ENCODE peak calls at places on chromosome 4, in five cellular contexts. One of them, this sample, is unnamed.

GRCh38 chr4:158277558-158277957 is 67.3 kb downstream of the TMEM144 start:
- DNase-seq in Calu3: no peak
- DNase-seq in CD4-positive, CD25-positive, alpha-beta regulatory T cell: no peak
- DNase-seq in amniotic stem cell: no peak
- DNase-seq in MM.1S: no peak
- DNase-seq in this sample: no peak

GRCh38 chr4:1539132-1539755 is 133.0 kb upstream of the NKX1-1 start:
- DNase-seq in CD4-positive, CD25-positive, alpha-beta regulatory T cell: no peak
- DNase-seq in amniotic stem cell: no peak
- DNase-seq in Calu3: no peak
- DNase-seq in MM.1S: no peak
- DNase-seq in this sample: no peak

GRCh38 chr4:53863163-53863562 is 201.2 kb downstream of the CHIC2 start:
- DNase-seq in amniotic stem cell: no peak
- DNase-seq in CD4-positive, CD25-positive, alpha-beta regulatory T cell: no peak
- DNase-seq in Calu3: no peak
- DNase-seq in MM.1S: no peak
- DNase-seq in this sample: peak; percentile 13

GRCh38 chr4:57074753-57075152 is 35.4 kb downstream of the IGFBP7 start:
- DNase-seq in CD4-positive, CD25-positive, alpha-beta regulatory T cell: no peak
- DNase-seq in amniotic stem cell: peak; percentile 95
- DNase-seq in Calu3: no peak
- DNase-seq in MM.1S: no peak
- DNase-seq in this sample: peak; percentile 92

GRCh38 chr4:77996076-77996475 is 61.0 kb upstream of the FRAS1 start:
- DNase-seq in amniotic stem cell: no peak
- DNase-seq in CD4-positive, CD25-positive, alpha-beta regulatory T cell: no peak
- DNase-seq in MM.1S: no peak
- DNase-seq in Calu3: no peak
- DNase-seq in this sample: no peak

GRCh38 chr4:109729155-109729562 is 711 bp downstream of the PLA2G12A start:
- DNase-seq in amniotic stem cell: no peak
- DNase-seq in MM.1S: no peak
- DNase-seq in CD4-positive, CD25-positive, alpha-beta regulatory T cell: no peak
- DNase-seq in Calu3: no peak
- DNase-seq in this sample: peak; percentile 29

GRCh38 chr4:121950680-121951569 is 935 bp downstream of the TRPC3 start:
- DNase-seq in Calu3: no peak
- DNase-seq in amniotic stem cell: no peak
- DNase-seq in CD4-positive, CD25-positive, alpha-beta regulatory T cell: peak; percentile 11
- DNase-seq in MM.1S: peak; percentile 23
- DNase-seq in this sample: peak; percentile 58

GRCh38 chr4:183443609-183444148 is 757 bp upstream of the CDKN2AIP start:
- DNase-seq in Calu3: no peak
- DNase-seq in MM.1S: peak; percentile 56
- DNase-seq in amniotic stem cell: no peak
- DNase-seq in CD4-positive, CD25-positive, alpha-beta regulatory T cell: no peak
- DNase-seq in this sample: no peak

GRCh38 chr4:6134612-6135220 is 65.6 kb downstream of the JAKMIP1 start:
- DNase-seq in CD4-positive, CD25-positive, alpha-beta regulatory T cell: peak; percentile 73
- DNase-seq in Calu3: no peak
- DNase-seq in amniotic stem cell: no peak
- DNase-seq in MM.1S: peak; percentile 75
- DNase-seq in this sample: no peak

GRCh38 chr4:107825072-107825789 is 499 bp downstream of the SGMS2 start:
- DNase-seq in Calu3: peak; percentile 47
- DNase-seq in amniotic stem cell: peak; percentile 27
- DNase-seq in CD4-positive, CD25-positive, alpha-beta regulatory T cell: no peak
- DNase-seq in MM.1S: no peak
- DNase-seq in this sample: peak; percentile 81

GRCh38 chr4:177091515-177091914 is 218.2 kb upstream of the NEIL3 start:
- DNase-seq in MM.1S: no peak
- DNase-seq in amniotic stem cell: no peak
- DNase-seq in CD4-positive, CD25-positive, alpha-beta regulatory T cell: no peak
- DNase-seq in Calu3: no peak
- DNase-seq in this sample: no peak

GRCh38 chr4:108636246-108636645 is 14.2 kb upstream of the OSTC start:
- DNase-seq in Calu3: no peak
- DNase-seq in MM.1S: no peak
- DNase-seq in amniotic stem cell: no peak
- DNase-seq in CD4-positive, CD25-positive, alpha-beta regulatory T cell: no peak
- DNase-seq in this sample: peak; percentile 39

GRCh38 chr4:88791274-88791673 is 93.6 kb upstream of the NAP1L5 start:
- DNase-seq in CD4-positive, CD25-positive, alpha-beta regulatory T cell: peak; percentile 3
- DNase-seq in amniotic stem cell: no peak
- DNase-seq in MM.1S: peak; percentile 46
- DNase-seq in Calu3: no peak
- DNase-seq in this sample: peak; percentile 11

GRCh38 chr4:155667538-155668511 is 1.2 kb downstream of the GUCY1A1 start:
- DNase-seq in MM.1S: peak; percentile 70
- DNase-seq in amniotic stem cell: no peak
- DNase-seq in CD4-positive, CD25-positive, alpha-beta regulatory T cell: no peak
- DNase-seq in Calu3: peak; percentile 45
- DNase-seq in this sample: peak; percentile 68

GRCh38 chr4:41873380-41874295 is 61.6 kb upstream of the TMEM33 start:
- DNase-seq in amniotic stem cell: no peak
- DNase-seq in CD4-positive, CD25-positive, alpha-beta regulatory T cell: no peak
- DNase-seq in Calu3: no peak
- DNase-seq in MM.1S: no peak
- DNase-seq in this sample: no peak

GRCh38 chr4:145481164-145481941 is at the start of gene SMAD1:
- DNase-seq in CD4-positive, CD25-positive, alpha-beta regulatory T cell: no peak
- DNase-seq in amniotic stem cell: peak; percentile 34
- DNase-seq in Calu3: peak; percentile 72
- DNase-seq in MM.1S: peak; percentile 73
- DNase-seq in this sample: peak; percentile 95

GRCh38 chr4:102600689-102601088 is 99.5 kb downstream of the NFKB1 start:
- DNase-seq in CD4-positive, CD25-positive, alpha-beta regulatory T cell: no peak
- DNase-seq in Calu3: no peak
- DNase-seq in MM.1S: no peak
- DNase-seq in amniotic stem cell: no peak
- DNase-seq in this sample: no peak

GRCh38 chr4:128371004-128371777 is 83.6 kb upstream of the PGRMC2 start:
- DNase-seq in amniotic stem cell: no peak
- DNase-seq in CD4-positive, CD25-positive, alpha-beta regulatory T cell: no peak
- DNase-seq in Calu3: no peak
- DNase-seq in MM.1S: no peak
- DNase-seq in this sample: no peak

GRCh38 chr4:173237722-173238121 is 69.1 kb downstream of the GALNT7 start:
- DNase-seq in CD4-positive, CD25-positive, alpha-beta regulatory T cell: no peak
- DNase-seq in amniotic stem cell: no peak
- DNase-seq in Calu3: no peak
- DNase-seq in MM.1S: no peak
- DNase-seq in this sample: no peak

GRCh38 chr4:61373901-61374611 is 173.9 kb downstream of the ADGRL3 start:
- DNase-seq in CD4-positive, CD25-positive, alpha-beta regulatory T cell: no peak
- DNase-seq in MM.1S: no peak
- DNase-seq in amniotic stem cell: no peak
- DNase-seq in Calu3: no peak
- DNase-seq in this sample: peak; percentile 53

GRCh38 chr4:72505314-72505744 is 63.7 kb downstream of the ADAMTS3 start:
- DNase-seq in Calu3: peak; percentile 2
- DNase-seq in CD4-positive, CD25-positive, alpha-beta regulatory T cell: no peak
- DNase-seq in MM.1S: peak; percentile 46
- DNase-seq in amniotic stem cell: peak; percentile 33
- DNase-seq in this sample: peak; percentile 77

GRCh38 chr4:90715242-90715641 is 588.0 kb downstream of the CCSER1 start:
- DNase-seq in MM.1S: no peak
- DNase-seq in CD4-positive, CD25-positive, alpha-beta regulatory T cell: no peak
- DNase-seq in amniotic stem cell: no peak
- DNase-seq in Calu3: no peak
- DNase-seq in this sample: no peak

GRCh38 chr4:978957-979701 is 5.8 kb upstream of the DGKQ start:
- DNase-seq in MM.1S: no peak
- DNase-seq in amniotic stem cell: no peak
- DNase-seq in Calu3: no peak
- DNase-seq in CD4-positive, CD25-positive, alpha-beta regulatory T cell: no peak
- DNase-seq in this sample: peak; percentile 80

GRCh38 chr4:19748470-19748869 is 503.2 kb upstream of the SLIT2 start:
- DNase-seq in MM.1S: no peak
- DNase-seq in CD4-positive, CD25-positive, alpha-beta regulatory T cell: no peak
- DNase-seq in Calu3: no peak
- DNase-seq in amniotic stem cell: no peak
- DNase-seq in this sample: peak; percentile 91

GRCh38 chr4:129583868-129584267 is 487.9 kb downstream of the C4orf33 start:
- DNase-seq in MM.1S: no peak
- DNase-seq in amniotic stem cell: no peak
- DNase-seq in CD4-positive, CD25-positive, alpha-beta regulatory T cell: no peak
- DNase-seq in Calu3: no peak
- DNase-seq in this sample: peak; percentile 91

GRCh38 chr4:142913461-142914030 is 67.4 kb upstream of the INPP4B start:
- DNase-seq in MM.1S: no peak
- DNase-seq in amniotic stem cell: no peak
- DNase-seq in Calu3: no peak
- DNase-seq in CD4-positive, CD25-positive, alpha-beta regulatory T cell: no peak
- DNase-seq in this sample: peak; percentile 22

GRCh38 chr4:97953171-97953570 is 190.1 kb downstream of the STPG2 start:
- DNase-seq in CD4-positive, CD25-positive, alpha-beta regulatory T cell: no peak
- DNase-seq in amniotic stem cell: no peak
- DNase-seq in MM.1S: peak; percentile 93
- DNase-seq in Calu3: no peak
- DNase-seq in this sample: no peak

GRCh38 chr4:145299380-145300076 is 119.1 kb upstream of the OTUD4 start:
- DNase-seq in amniotic stem cell: peak; percentile 48
- DNase-seq in Calu3: no peak
- DNase-seq in MM.1S: peak; percentile 83
- DNase-seq in CD4-positive, CD25-positive, alpha-beta regulatory T cell: no peak
- DNase-seq in this sample: peak; percentile 67

This sample was measured in adipocyte.